ENCODE peak calls at places on chromosomes 1 and 21, in seven cellular contexts. N, D, H, E, W, P and T are unnamed samples.

GRCh38 chr1:210447456-210448057 is 118.9 kb downstream of the HHAT start:
- DNase-seq in N (no peak), D (no peak), H (no peak), E (no peak), W (no peak), P (no peak), T (no peak)

GRCh38 chr1:214552174-214552608 is 789 bp upstream of the PTPN14 start:
- DNase-seq in N (no peak), D (peak; percentile 49), H (no peak), E (peak; percentile 64), W (no peak), P (peak; percentile 81), T (peak; percentile 42)

GRCh38 chr1:231612393-231613089 is 14.0 kb upstream of the DISC1 start:
- DNase-seq in N (peak; percentile 70), D (no peak), H (no peak), E (no peak), W (no peak), P (no peak), T (no peak)

GRCh38 chr1:66436378-66437135 is 97.4 kb upstream of the SGIP1 start:
- DNase-seq in N (peak; percentile 33), D (no peak), H (no peak), E (peak; percentile 80), W (peak; percentile 7), P (peak; percentile 45), T (no peak)

GRCh38 chr1:1422465-1423244 is 1.6 kb upstream of the ANKRD65 start:
- DNase-seq in N (no peak), D (no peak), H (no peak), E (peak; percentile 50), W (no peak), P (no peak), T (no peak)

GRCh38 chr1:195933816-195934215 is 674.4 kb downstream of the KCNT2 start:
- DNase-seq in N (no peak), D (no peak), H (no peak), E (no peak), W (no peak), P (no peak), T (no peak)

GRCh38 chr1:177983824-177984528 is 14.1 kb upstream of the SEC16B start:
- DNase-seq in N (no peak), D (no peak), H (no peak), E (peak; percentile 98), W (no peak), P (peak; percentile 97), T (no peak)

GRCh38 chr1:245874942-245875580 is 632.0 kb downstream of the SMYD3 start:
- DNase-seq in N (no peak), D (no peak), H (no peak), E (peak; percentile 100), W (peak; percentile 76), P (peak; percentile 95), T (peak; percentile 87)

GRCh38 chr1:245160288-245160687 is 5.5 kb downstream of the KIF26B start:
- DNase-seq in N (no peak), D (no peak), H (no peak), E (no peak), W (no peak), P (peak; percentile 31), T (no peak)

GRCh38 chr1:42041031-42041430 is 112.2 kb upstream of the GUCA2B start:
- DNase-seq in N (no peak), D (no peak), H (no peak), E (no peak), W (no peak), P (no peak), T (no peak)

GRCh38 chr1:211490821-211491415 is 1.0 kb downstream of the RD3 start:
- DNase-seq in N (no peak), D (no peak), H (no peak), E (no peak), W (no peak), P (no peak), T (no peak)

GRCh38 chr1:95116666-95117206 is 419 bp upstream of the TLCD4 start:
- DNase-seq in N (peak; percentile 34), D (peak; percentile 64), H (peak; percentile 39), E (peak; percentile 22), W (peak; percentile 69), P (peak; percentile 43), T (peak; percentile 39)

GRCh38 chr21:42527489-42528158 is 14.0 kb downstream of the SLC37A1 start:
- DNase-seq in N (peak; percentile 58), D (no peak), H (peak; percentile 17), E (no peak), W (no peak), P (no peak), T (no peak)

GRCh38 chr1:201883786-201884185 is 4.9 kb upstream of the SHISA4 start:
- DNase-seq in N (no peak), D (no peak), H (no peak), E (peak; percentile 43), W (no peak), P (peak; percentile 65), T (no peak)

GRCh38 chr21:46347791-46348381 is 23.9 kb downstream of the PCNT start:
- DNase-seq in N (no peak), D (no peak), H (no peak), E (no peak), W (peak; percentile 34), P (peak; percentile 66), T (no peak)

GRCh38 chr1:202959276-202959620 is 1.1 kb upstream of the ADIPOR1 start:
- DNase-seq in N (no peak), D (no peak), H (no peak), E (peak; percentile 74), W (peak; percentile 7), P (peak; percentile 49), T (no peak)

GRCh38 chr21:39518055-39518844 is 66.5 kb downstream of the SH3BGR start:
- DNase-seq in N (peak; percentile 32), D (peak; percentile 55), H (peak; percentile 15), E (peak; percentile 32), W (peak; percentile 58), P (peak; percentile 52), T (no peak)

GRCh38 chr1:151846062-151846568 is 6.5 kb upstream of the C2CD4D start:
- DNase-seq in N (no peak), D (no peak), H (no peak), E (peak; percentile 75), W (no peak), P (no peak), T (no peak)

GRCh38 chr1:202247837-202248795 is 54.5 kb downstream of the LGR6 start:
- DNase-seq in N (no peak), D (no peak), H (no peak), E (no peak), W (no peak), P (no peak), T (no peak)

GRCh38 chr1:215273838-215274516 is 191.4 kb downstream of the KCNK2 start:
- DNase-seq in N (no peak), D (no peak), H (no peak), E (peak; percentile 91), W (no peak), P (peak; percentile 82), T (no peak)

GRCh38 chr21:33886316-33886715 is 29.3 kb downstream of the ATP5PO start:
- DNase-seq in N (no peak), D (no peak), H (no peak), E (no peak), W (no peak), P (no peak), T (no peak)

GRCh38 chr1:9594471-9595155 is 5.9 kb downstream of the TMEM201 start:
- DNase-seq in N (no peak), D (no peak), H (no peak), E (no peak), W (no peak), P (no peak), T (no peak)

GRCh38 chr1:112021263-112021662 is 31.8 kb upstream of the KCND3 start:
- DNase-seq in N (no peak), D (no peak), H (no peak), E (no peak), W (no peak), P (no peak), T (no peak)

GRCh38 chr1:180358649-180359048 is 128.6 kb downstream of the LHX4 start:
- DNase-seq in N (no peak), D (no peak), H (no peak), E (peak; percentile 22), W (peak; percentile 54), P (peak; percentile 41), T (no peak)

GRCh38 chr1:38454236-38454635 is 405.3 kb downstream of the RRAGC start:
- DNase-seq in N (no peak), D (no peak), H (no peak), E (no peak), W (no peak), P (no peak), T (no peak)

GRCh38 chr1:20212685-20213331 is 26.5 kb upstream of the PLA2G2C start:
- DNase-seq in N (peak; percentile 65), D (peak; percentile 56), H (peak; percentile 30), E (peak; percentile 38), W (peak; percentile 68), P (peak; percentile 58), T (peak; percentile 42)

GRCh38 chr1:165189011-165189410 is 167.5 kb downstream of the LMX1A start:
- DNase-seq in N (no peak), D (no peak), H (no peak), E (no peak), W (no peak), P (no peak), T (no peak)

GRCh38 chr1:153881764-153882163 is 41.0 kb downstream of the GATAD2B start:
- DNase-seq in N (no peak), D (no peak), H (no peak), E (peak; percentile 62), W (peak; percentile 92), P (peak; percentile 74), T (no peak)

GRCh38 chr1:9196129-9197040 is 38.2 kb upstream of the H6PD start:
- DNase-seq in N (peak; percentile 58), D (peak; percentile 49), H (peak; percentile 43), E (peak; percentile 94), W (peak; percentile 64), P (peak; percentile 92), T (no peak)

GRCh38 chr1:100736324-100736723 is 16.8 kb downstream of the VCAM1 start:
- DNase-seq in N (no peak), D (no peak), H (no peak), E (peak; percentile 36), W (no peak), P (peak; percentile 58), T (no peak)

GRCh38 chr1:189606795-189607476 is 870.7 kb downstream of the BRINP3 start:
- DNase-seq in N (no peak), D (no peak), H (no peak), E (peak; percentile 89), W (no peak), P (peak; percentile 73), T (no peak)

GRCh38 chr1:41650176-41650519 is 165.7 kb upstream of the EDN2 start:
- DNase-seq in N (no peak), D (no peak), H (no peak), E (no peak), W (no peak), P (no peak), T (no peak)